ENCODE peak calls at places on chromosomes 13 and 19, in seven cellular contexts. T is BE2C, L is HL-60, J is RCC 7860, H is progenitor cell of endocrine pancreas, X is NCI-H1105, N is A172. Z is an unnamed sample.

GRCh38 chr19:18735752-18736151 is 52.3 kb downstream of the CRTC1 start:
- DNase-seq in T (no peak), L (no peak), J (no peak), H (no peak), X (no peak), N (no peak), Z (peak; percentile 24)

GRCh38 chr19:9913237-9914000 is 22.9 kb downstream of the OLFM2 start:
- DNase-seq in T (no peak), L (no peak), J (no peak), H (no peak), X (no peak), N (no peak), Z (no peak)

GRCh38 chr13:20331949-20332348 is 99.8 kb upstream of the GJB6 start:
- DNase-seq in T (no peak), L (no peak), J (no peak), H (no peak), X (no peak), N (no peak), Z (no peak)

GRCh38 chr13:30616927-30617314 is 799 bp upstream of the USPL1 start:
- DNase-seq in T (peak; percentile 63), L (peak; percentile 68), J (peak; percentile 78), H (peak; percentile 49), X (peak; percentile 37), N (peak; percentile 78), Z (peak; percentile 89)

GRCh38 chr19:36182612-36183454 is 30.6 kb upstream of the COX7A1 start:
- DNase-seq in T (no peak), L (no peak), J (peak; percentile 61), H (no peak), X (no peak), N (peak; percentile 28), Z (no peak)

GRCh38 chr19:35061583-35062373 is 20.3 kb downstream of the HPN start:
- DNase-seq in T (no peak), L (no peak), J (no peak), H (no peak), X (no peak), N (no peak), Z (no peak)

GRCh38 chr19:5683177-5683886 is 2.5 kb downstream of the HSD11B1L start:
- DNase-seq in T (no peak), L (no peak), J (no peak), H (no peak), X (no peak), N (no peak), Z (no peak)

GRCh38 chr13:33250594-33250993 is 35.0 kb downstream of the STARD13 start:
- DNase-seq in T (no peak), L (no peak), J (no peak), H (no peak), X (no peak), N (no peak), Z (no peak)

GRCh38 chr19:42081584-42082258 is 5.8 kb downstream of the ZNF574 start:
- DNase-seq in T (peak; percentile 46), L (no peak), J (no peak), H (no peak), X (no peak), N (peak; percentile 36), Z (no peak)

GRCh38 chr13:44311011-44311481 is 62.6 kb upstream of the SERP2 start:
- DNase-seq in T (no peak), L (no peak), J (no peak), H (no peak), X (no peak), N (no peak), Z (no peak)

GRCh38 chr19:32976223-32976805 is 4.3 kb downstream of the FAAP24 start:
- DNase-seq in T (peak; percentile 79), L (no peak), J (peak; percentile 44), H (peak; percentile 59), X (peak; percentile 44), N (peak; percentile 60), Z (peak; percentile 57)

GRCh38 chr19:33497778-33498175 is 23.8 kb downstream of the PEPD start:
- DNase-seq in T (no peak), L (no peak), J (no peak), H (no peak), X (no peak), N (no peak), Z (no peak)

GRCh38 chr19:18173572-18174294 is at the start of gene IFI30:
- DNase-seq in T (peak; percentile 58), L (peak; percentile 92), J (no peak), H (no peak), X (peak; percentile 91), N (peak; percentile 59), Z (no peak)

GRCh38 chr19:38224014-38224862 is at the start of gene DPF1:
- DNase-seq in T (peak; percentile 95), L (no peak), J (peak; percentile 42), H (peak; percentile 77), X (peak; percentile 69), N (peak; percentile 60), Z (peak; percentile 74)

GRCh38 chr13:96821381-96821780 is 172.9 kb downstream of the OXGR1 start:
- DNase-seq in T (no peak), L (no peak), J (no peak), H (no peak), X (no peak), N (no peak), Z (no peak)

GRCh38 chr19:30718728-30719127 is 346.5 kb downstream of the ZNF536 start:
- DNase-seq in T (no peak), L (no peak), J (no peak), H (no peak), X (no peak), N (peak; percentile 18), Z (no peak)